ENCODE peak calls at places on chromosome 20, in seven cellular contexts. O is activated naive CD4-positive, alpha-beta T cell; Z is HEK293T; S is MV-4-11; U is GM12865; J is activated T-helper 9 cell treated with anti-CD3 and anti-CD28 coated beads, Interleukin-2, amount 50 U/mL, for 16 hours; D is AG04450. M is an unnamed sample.

GRCh38 chr20:3560162-3560561 is 89.3 kb downstream of the ATRN start:
- DNase-seq in O (no peak), Z (no peak), S (no peak), U (no peak), J (no peak), D (no peak), M (no peak)

GRCh38 chr20:51398083-51398482 is 144.4 kb downstream of the NFATC2 start:
- DNase-seq in O (no peak), Z (no peak), S (no peak), U (no peak), J (no peak), D (no peak), M (no peak)

GRCh38 chr20:8402798-8403197 is 270.7 kb downstream of the PLCB1 start:
- DNase-seq in O (no peak), Z (no peak), S (no peak), U (no peak), J (no peak), D (no peak), M (no peak)

GRCh38 chr20:38685853-38686473 is 38.3 kb upstream of the SLC32A1 start:
- DNase-seq in O (peak; percentile 20), Z (peak; percentile 65), S (peak; percentile 27), U (peak; percentile 31), J (peak; percentile 14), D (peak; percentile 6), M (peak; percentile 65)

GRCh38 chr20:62539646-62540045 is 63.9 kb upstream of the GATA5 start:
- DNase-seq in O (no peak), Z (no peak), S (no peak), U (no peak), J (no peak), D (no peak), M (no peak)

GRCh38 chr20:4070323-4071176 is 55.2 kb upstream of the RNF24 start:
- DNase-seq in O (no peak), Z (no peak), S (no peak), U (no peak), J (no peak), D (no peak), M (no peak)

GRCh38 chr20:61803416-61803902 is 262.2 kb downstream of the TAF4 start:
- DNase-seq in O (no peak), Z (no peak), S (no peak), U (no peak), J (no peak), D (no peak), M (no peak)

GRCh38 chr20:34262488-34263288 is 21.5 kb downstream of the ASIP start:
- DNase-seq in O (no peak), Z (no peak), S (peak; percentile 83), U (peak; percentile 30), J (no peak), D (no peak), M (no peak)

GRCh38 chr20:57392512-57393271 is 1.5 kb downstream of the RBM38 start:
- DNase-seq in O (peak; percentile 78), Z (no peak), S (peak; percentile 32), U (peak; percentile 72), J (peak; percentile 55), D (no peak), M (no peak)

GRCh38 chr20:44219791-44220190 is 9.2 kb upstream of the OSER1 start:
- DNase-seq in O (no peak), Z (no peak), S (no peak), U (no peak), J (no peak), D (no peak), M (no peak)

GRCh38 chr20:10449270-10449669 is 14.2 kb downstream of the SLX4IP start:
- DNase-seq in O (no peak), Z (no peak), S (no peak), U (no peak), J (no peak), D (no peak), M (no peak)

GRCh38 chr20:55774628-55775027 is 230.7 kb downstream of the CBLN4 start:
- DNase-seq in O (no peak), Z (no peak), S (no peak), U (no peak), J (no peak), D (no peak), M (no peak)

GRCh38 chr20:29408034-29408695 is 1849.3 kb upstream of the DEFB115 start:
- DNase-seq in O (no peak), Z (no peak), S (no peak), U (no peak), J (no peak), D (no peak), M (no peak)

GRCh38 chr20:51886891-51887608 is 84.7 kb upstream of the SALL4 start:
- DNase-seq in O (no peak), Z (no peak), S (no peak), U (no peak), J (no peak), D (no peak), M (no peak)

GRCh38 chr20:5024103-5024502 is 22.8 kb upstream of the SLC23A2 start:
- DNase-seq in O (no peak), Z (no peak), S (peak; percentile 8), U (no peak), J (no peak), D (no peak), M (no peak)